ENCODE peak calls at places on chromosomes 7 and 10, in five cellular contexts. One of them, this sample, is unnamed.

GRCh38 chr10:30784896-30785605 is 155.5 kb upstream of the LYZL2 start:
- DNase-seq in H1: peak; percentile 85
- DNase-seq in K562: no peak
- DNase-seq in SK-N-SH: peak; percentile 91
- DNase-seq in HCT116: no peak
- DNase-seq in this sample: no peak

GRCh38 chr7:82534687-82535086 is 91.1 kb upstream of the CACNA2D1 start:
- DNase-seq in H1: no peak
- DNase-seq in K562: no peak
- DNase-seq in SK-N-SH: no peak
- DNase-seq in HCT116: peak; percentile 10
- DNase-seq in this sample: no peak

GRCh38 chr10:75208177-75208576 is 2.4 kb upstream of the VDAC2 start:
- DNase-seq in H1: no peak
- DNase-seq in K562: no peak
- DNase-seq in SK-N-SH: no peak
- DNase-seq in HCT116: no peak
- DNase-seq in this sample: no peak

GRCh38 chr7:155792315-155792960 is 19.8 kb downstream of the SHH start:
- DNase-seq in H1: no peak
- DNase-seq in K562: no peak
- DNase-seq in SK-N-SH: peak; percentile 43
- DNase-seq in HCT116: no peak
- DNase-seq in this sample: no peak

GRCh38 chr7:107982918-107983389 is 20.0 kb downstream of the LAMB1 start:
- DNase-seq in H1: no peak
- DNase-seq in K562: no peak
- DNase-seq in SK-N-SH: no peak
- DNase-seq in HCT116: no peak
- DNase-seq in this sample: no peak

GRCh38 chr10:28592953-28593352 is 60.0 kb downstream of the WAC start:
- DNase-seq in H1: no peak
- DNase-seq in K562: peak; percentile 8
- DNase-seq in SK-N-SH: no peak
- DNase-seq in HCT116: peak; percentile 2
- DNase-seq in this sample: no peak

GRCh38 chr10:69669408-69669807 is 39.4 kb downstream of the FAM241B start:
- DNase-seq in H1: no peak
- DNase-seq in K562: no peak
- DNase-seq in SK-N-SH: no peak
- DNase-seq in HCT116: no peak
- DNase-seq in this sample: no peak

GRCh38 chr7:20797174-20798080 is 10.7 kb upstream of the SP8 start:
- DNase-seq in H1: no peak
- DNase-seq in K562: no peak
- DNase-seq in SK-N-SH: no peak
- DNase-seq in HCT116: no peak
- DNase-seq in this sample: peak; percentile 74

GRCh38 chr10:72690071-72690755 is 1.7 kb upstream of the MCU start:
- DNase-seq in H1: no peak
- DNase-seq in K562: peak; percentile 61
- DNase-seq in SK-N-SH: no peak
- DNase-seq in HCT116: no peak
- DNase-seq in this sample: peak; percentile 9

GRCh38 chr10:71260622-71261325 is 48.4 kb downstream of the UNC5B start:
- DNase-seq in H1: no peak
- DNase-seq in K562: no peak
- DNase-seq in SK-N-SH: no peak
- DNase-seq in HCT116: peak; percentile 47
- DNase-seq in this sample: no peak

GRCh38 chr7:4006687-4007086 is 675.4 kb upstream of the FOXK1 start:
- DNase-seq in H1: no peak
- DNase-seq in K562: no peak
- DNase-seq in SK-N-SH: peak; percentile 89
- DNase-seq in HCT116: no peak
- DNase-seq in this sample: peak; percentile 39

GRCh38 chr7:17863815-17864159 is 76.5 kb downstream of the SNX13 start:
- DNase-seq in H1: no peak
- DNase-seq in K562: no peak
- DNase-seq in SK-N-SH: no peak
- DNase-seq in HCT116: no peak
- DNase-seq in this sample: no peak

GRCh38 chr7:145053781-145054180 is 217.9 kb upstream of the TPK1 start:
- DNase-seq in H1: no peak
- DNase-seq in K562: no peak
- DNase-seq in SK-N-SH: no peak
- DNase-seq in HCT116: no peak
- DNase-seq in this sample: no peak
- TF ChIP-seq JUND in H1: no peak
- TF ChIP-seq JUND in K562: no peak
- TF ChIP-seq JUND in SK-N-SH: no peak
- TF ChIP-seq JUND in HCT116: no peak
- TF ChIP-seq JUND in this sample: no peak

DNA sequence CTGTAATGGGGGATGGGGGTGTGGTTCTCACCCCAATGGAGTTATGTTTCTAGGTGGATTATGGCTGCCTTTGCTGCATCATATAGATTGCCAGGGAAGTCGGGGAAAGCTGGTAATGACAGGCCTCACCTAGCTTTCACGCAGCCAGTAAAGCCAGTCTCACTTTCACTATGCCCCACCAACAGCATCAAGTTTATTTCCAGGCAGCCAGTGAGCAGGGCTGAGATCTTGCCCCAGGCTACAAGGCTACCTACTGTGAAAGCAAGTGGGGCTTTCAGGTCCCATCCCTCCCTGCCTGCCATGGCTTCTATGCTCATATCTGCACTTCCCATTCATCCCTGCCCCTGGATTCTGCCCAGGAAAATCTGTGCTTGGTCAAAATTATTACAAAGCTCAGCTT is 61.7 kb upstream of the NXPH1 start:
- DNase-seq in H1: no peak
- DNase-seq in K562: no peak
- DNase-seq in SK-N-SH: no peak
- DNase-seq in HCT116: no peak
- DNase-seq in this sample: no peak
- TF ChIP-seq JUND in H1: no peak
- TF ChIP-seq JUND in K562: no peak
- TF ChIP-seq JUND in SK-N-SH: no peak
- TF ChIP-seq JUND in HCT116: no peak
- TF ChIP-seq JUND in this sample: no peak

DNA sequence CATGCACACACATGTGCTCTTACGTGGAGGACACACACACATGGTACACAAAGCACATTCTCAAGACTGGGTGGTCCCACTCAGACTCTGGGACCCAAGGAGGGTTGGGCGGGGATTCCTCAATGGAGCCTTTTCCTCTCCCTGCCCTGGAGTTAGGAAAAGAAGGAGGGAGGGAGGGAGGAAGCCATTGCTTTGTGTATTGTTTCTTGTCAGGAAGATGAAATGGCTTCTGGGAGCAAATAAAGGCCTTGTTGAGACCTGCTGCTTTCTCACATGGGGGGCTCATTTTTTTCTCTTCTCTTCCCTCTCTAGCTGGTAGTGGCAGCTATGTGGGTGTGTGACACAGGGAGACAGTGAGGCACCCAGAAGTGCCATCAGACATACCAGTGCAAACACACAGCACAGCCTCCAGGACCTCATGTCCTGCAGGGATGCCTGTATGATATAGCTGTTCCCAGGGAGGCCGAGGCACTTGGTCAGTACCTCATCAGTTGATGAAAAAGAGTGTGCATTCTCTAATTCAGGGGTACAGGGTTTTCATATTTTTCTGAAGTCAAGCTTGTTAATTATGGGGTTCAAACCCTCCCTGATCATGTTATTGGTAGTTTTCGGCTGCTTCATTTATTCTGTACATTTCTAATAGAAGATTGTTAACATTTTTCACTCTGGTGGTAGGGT is 5.7 kb downstream of the AQP1 start:
- DNase-seq in H1: no peak
- DNase-seq in K562: no peak
- DNase-seq in SK-N-SH: no peak
- DNase-seq in HCT116: no peak
- DNase-seq in this sample: no peak
- TF ChIP-seq JUND in H1: no peak
- TF ChIP-seq JUND in K562: no peak
- TF ChIP-seq JUND in SK-N-SH: no peak
- TF ChIP-seq JUND in HCT116: no peak
- TF ChIP-seq JUND in this sample: no peak

DNA sequence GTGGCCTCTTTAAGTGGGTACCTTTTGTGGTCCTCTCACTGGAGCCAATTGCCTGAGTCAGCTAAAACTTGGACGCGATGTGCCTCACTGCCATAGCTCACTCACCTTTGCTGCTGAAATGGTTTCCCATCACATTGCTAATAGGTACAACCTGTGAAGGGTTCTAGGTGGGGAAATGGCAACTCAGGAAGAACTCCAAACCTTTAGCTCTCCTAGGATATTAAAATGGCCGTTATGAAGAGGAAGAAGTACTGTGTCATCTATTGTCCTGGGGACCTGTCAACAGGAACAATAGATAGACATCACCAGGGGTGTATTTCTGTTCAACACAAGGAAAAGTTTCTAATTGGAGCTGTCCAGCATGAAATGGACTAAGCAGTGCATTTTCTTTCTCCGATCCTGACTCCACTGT is 1.2 kb upstream of the ZNF655 start:
- DNase-seq in H1: no peak
- DNase-seq in K562: no peak
- DNase-seq in SK-N-SH: no peak
- DNase-seq in HCT116: no peak
- DNase-seq in this sample: no peak
- TF ChIP-seq JUND in H1: no peak
- TF ChIP-seq JUND in K562: no peak
- TF ChIP-seq JUND in SK-N-SH: no peak
- TF ChIP-seq JUND in HCT116: no peak
- TF ChIP-seq JUND in this sample: no peak